ENCODE peak calls at places on chromosomes 11 and 22, in six cellular contexts. W is breast epithelium, M is spleen, C is esophagus muscularis mucosa, H is transverse colon, T is Panc1. N is an unnamed sample.

GRCh38 chr11:126318642-126319373 is 14.9 kb downstream of the DCPS start:
- DNase-seq in W (peak; percentile 49), H (peak; percentile 17), T (no peak), M (no peak), C (no peak), N (peak; percentile 59)

GRCh38 chr11:132126973-132127900 is 756.8 kb downstream of the NTM start:
- DNase-seq in M (no peak), C (no peak), W (peak; percentile 37), T (peak; percentile 2), H (peak; percentile 12), N (no peak)

GRCh38 chr11:59918987-59919589 is 19.1 kb upstream of the OOSP1 start:
- DNase-seq in H (peak; percentile 45), M (no peak), T (no peak), W (no peak), C (no peak), N (no peak)

GRCh38 chr11:113488931-113489351 is 13.7 kb upstream of the DRD2 start:
- DNase-seq in T (no peak), M (no peak), H (no peak), W (no peak), C (no peak), N (no peak)

GRCh38 chr11:86587559-86588193 is 84.7 kb downstream of the ME3 start:
- DNase-seq in W (no peak), H (no peak), C (no peak), M (no peak), T (no peak), N (no peak)

GRCh38 chr11:125192194-125192593 is 27.6 kb downstream of the PKNOX2 start:
- DNase-seq in H (no peak), C (no peak), W (no peak), T (no peak), M (peak; percentile 65), N (no peak)

GRCh38 chr22:40684728-40685127 is 5.4 kb downstream of the MCHR1 start:
- DNase-seq in C (no peak), M (no peak), W (no peak), T (no peak), H (no peak), N (no peak)

GRCh38 chr11:74839971-74840370 is 91.3 kb downstream of the RNF169 start:
- DNase-seq in W (no peak), M (no peak), H (no peak), T (no peak), C (peak; percentile 55), N (no peak)

GRCh38 chr22:26846645-26847044 is 189.3 kb downstream of the MIAT start:
- DNase-seq in C (no peak), H (no peak), W (no peak), M (no peak), T (no peak), N (no peak)

GRCh38 chr11:34155057-34155758 is 49.8 kb downstream of the NAT10 start:
- DNase-seq in M (no peak), W (no peak), T (no peak), H (no peak), C (no peak), N (no peak)

GRCh38 chr11:62017878-62018642 is 50.6 kb upstream of the FTH1 start:
- DNase-seq in H (no peak), T (no peak), W (no peak), M (peak; percentile 71), C (no peak), N (peak; percentile 31)

GRCh38 chr11:19817265-19817851 is 104.7 kb downstream of the NAV2 start:
- DNase-seq in T (no peak), W (no peak), M (no peak), C (no peak), H (no peak), N (peak; percentile 87)

GRCh38 chr11:1092919-1093318 is 18.2 kb downstream of the MUC2 start:
- DNase-seq in C (no peak), W (no peak), T (no peak), H (no peak), M (no peak), N (peak; percentile 45)

GRCh38 chr22:28500005-28500404 is 179.6 kb downstream of the TTC28 start:
- DNase-seq in C (no peak), H (no peak), T (no peak), M (no peak), W (no peak), N (no peak)

GRCh38 chr11:91220476-91221202 is 997.8 kb upstream of the CHORDC1 start:
- DNase-seq in T (no peak), H (no peak), C (no peak), M (no peak), W (no peak), N (no peak)

GRCh38 chr11:32358729-32359128 is 76.6 kb downstream of the WT1 start:
- DNase-seq in W (no peak), C (no peak), T (no peak), H (no peak), M (no peak), N (no peak)

GRCh38 chr22:27842236-27842993 is 40.9 kb upstream of the MN1 start:
- DNase-seq in H (no peak), C (no peak), T (no peak), W (no peak), M (no peak), N (peak; percentile 8)

GRCh38 chr11:69529001-69529400 is 47.5 kb downstream of the LINC01488 start:
- DNase-seq in C (no peak), W (no peak), T (no peak), H (no peak), M (peak; percentile 56), N (no peak)

GRCh38 chr11:44028401-44028800 is 19.4 kb upstream of the ACCSL start:
- DNase-seq in C (peak; percentile 37), W (no peak), H (no peak), M (no peak), T (no peak), N (no peak)

GRCh38 chr11:66336234-66337102 is at the start of gene RIN1:
- DNase-seq in C (no peak), H (peak; percentile 71), T (peak; percentile 81), W (peak; percentile 77), M (peak; percentile 87), N (peak; percentile 56)

GRCh38 chr11:19903620-19904069 is 191.0 kb downstream of the NAV2 start:
- DNase-seq in H (peak; percentile 82), T (peak; percentile 39), C (no peak), W (peak; percentile 62), M (no peak), N (peak; percentile 72)

GRCh38 chr11:113876074-113876797 is 864 bp upstream of the USP28 start:
- DNase-seq in M (peak; percentile 87), C (no peak), T (no peak), W (no peak), H (peak; percentile 12), N (no peak)

GRCh38 chr11:82864268-82864667 is 36.0 kb downstream of the PRCP start:
- DNase-seq in T (no peak), H (peak; percentile 44), W (peak; percentile 45), M (peak; percentile 74), C (no peak), N (no peak)

GRCh38 chr11:67268684-67269268 is 2.5 kb downstream of the GRK2 start:
- DNase-seq in H (no peak), T (no peak), M (peak; percentile 82), W (no peak), C (no peak), N (no peak)

GRCh38 chr22:36673821-36674220 is 29.7 kb downstream of the CACNG2 start:
- DNase-seq in M (no peak), C (no peak), H (no peak), T (no peak), W (no peak), N (peak; percentile 70)

GRCh38 chr11:19766206-19766605 is 53.6 kb downstream of the NAV2 start:
- DNase-seq in M (no peak), H (no peak), C (no peak), T (no peak), W (no peak), N (no peak)

GRCh38 chr22:19631899-19632670 is 82.2 kb upstream of the SEPTIN5 start:
- DNase-seq in W (no peak), M (no peak), T (no peak), C (no peak), H (no peak), N (no peak)

GRCh38 chr11:128695539-128696221 is 1.8 kb downstream of the FLI1 start:
- DNase-seq in T (no peak), C (no peak), H (peak; percentile 54), W (no peak), M (peak; percentile 87), N (peak; percentile 89)

GRCh38 chr11:93686226-93686625 is 24.7 kb downstream of the CEP295 start:
- DNase-seq in T (no peak), C (no peak), H (no peak), W (no peak), M (no peak), N (no peak)

GRCh38 chr11:93694109-93694508 is 32.6 kb downstream of the CEP295 start:
- DNase-seq in H (no peak), W (no peak), C (no peak), M (no peak), T (no peak), N (no peak)

GRCh38 chr11:93685196-93685595 is 23.7 kb downstream of the CEP295 start:
- DNase-seq in W (no peak), M (no peak), H (no peak), C (no peak), T (no peak), N (no peak)

GRCh38 chr11:93686812-93687211 is 25.3 kb downstream of the CEP295 start:
- DNase-seq in W (no peak), C (no peak), T (no peak), M (no peak), H (no peak), N (no peak)

GRCh38 chr11:93689166-93689734 is 27.8 kb downstream of the CEP295 start:
- DNase-seq in W (no peak), T (no peak), H (no peak), C (no peak), M (no peak), N (no peak)
- TF ChIP-seq POLR2AphosphoS5 in W (no peak), T (no peak), H (no peak), C (no peak), M (no peak), N (no peak)

GRCh38 chr11:36774603-36775002 is 176.6 kb upstream of the RAG2 start:
- DNase-seq in C (no peak), W (no peak), T (no peak), M (no peak), H (no peak), N (no peak)

GRCh38 chr11:36775157-36775556 is 177.1 kb upstream of the RAG2 start:
- DNase-seq in T (no peak), W (no peak), C (no peak), M (no peak), H (no peak), N (no peak)

GRCh38 chr11:36777302-36777701 is 179.3 kb upstream of the RAG2 start:
- DNase-seq in H (no peak), M (no peak), C (no peak), T (no peak), W (no peak), N (no peak)
- H3K4me1 ChIP-seq in H (no peaks in the 10 kb centered on the region), M (no peaks in the 10 kb centered on the region), C (no peaks in the 10 kb centered on the region), T (no peaks in the 10 kb centered on the region), W (no peaks in the 10 kb centered on the region), N (no peaks in the 10 kb centered on the region)

GRCh38 chr22:17980638-17981051 is 43.7 kb downstream of the MICAL3 start:
- DNase-seq in M (peak; percentile 88), W (no peak), T (no peak), H (peak; percentile 81), C (no peak), N (peak; percentile 27)
- TF ChIP-seq POLR2AphosphoS5 in M (peak; percentile 78), W (no peak), T (no peak), H (peak; percentile 45), C (no peak), N (no peak)

DNA sequence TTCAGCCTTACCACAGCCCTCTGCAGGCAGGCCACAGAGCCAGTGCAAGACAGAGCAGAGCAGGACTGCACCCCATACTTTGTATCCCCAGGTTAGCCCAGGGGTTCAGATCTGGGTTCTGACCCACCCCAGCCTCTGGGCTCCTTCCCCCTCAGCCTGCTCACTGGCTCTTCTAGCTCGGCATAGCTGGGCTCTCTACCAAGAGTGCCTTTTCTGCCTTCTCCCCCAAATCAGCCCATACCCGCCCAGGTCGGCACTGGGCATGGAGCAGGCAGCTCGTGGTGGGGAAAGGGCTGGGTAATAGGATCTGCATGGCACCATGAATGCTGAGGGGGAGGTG is 8.3 kb downstream of the RELT start:
- DNase-seq in T (no peak), W (no peak), H (no peak), M (no peak), C (no peak), N (no peak)
- H3K4me1 ChIP-seq in T (peaks cover 45% of the 10 kb centered on the region), W (no peaks in the 10 kb centered on the region), H (peaks cover 47% of the 10 kb centered on the region), M (peaks cover 100% of the 10 kb centered on the region), C (peaks cover 46% of the 10 kb centered on the region), N (peaks cover 87% of the 10 kb centered on the region)

N was measured in upper lobe of left lung.